ENCODE peak calls at places on chromosomes 3 and 15, in nine cellular contexts. K is OCI-LY7, Q is AG04450, F is ovary, J is breast epithelium, C is tibial artery, H is cardiac muscle cell, T is kidney, M is left lung. L is an unnamed sample.

GRCh38 chr3:186381424-186382216 is 19.6 kb upstream of the DGKG start:
- DNase-seq in K (no peak), Q (no peak), F (no peak), J (no peak), C (no peak), H (no peak), T (no peak), M (no peak), L (no peak)

GRCh38 chr15:93587046-93587445 is 498.0 kb upstream of the RGMA start:
- DNase-seq in K (no peak), Q (no peak), F (no peak), J (no peak), C (no peak), H (no peak), T (no peak), M (no peak), L (no peak)

GRCh38 chr3:187673012-187673411 is 2.8 kb upstream of the SST start:
- DNase-seq in K (no peak), Q (no peak), F (no peak), J (no peak), C (no peak), H (no peak), T (no peak), M (no peak), L (no peak)

GRCh38 chr3:101850327-101851048 is 1.2 kb downstream of the NFKBIZ start:
- DNase-seq in K (peak; percentile 69), Q (no peak), F (no peak), J (no peak), C (no peak), H (no peak), T (no peak), M (no peak), L (no peak)

GRCh38 chr3:90010341-90010740 is 902.9 kb downstream of the EPHA3 start:
- DNase-seq in K (no peak), Q (no peak), F (no peak), J (no peak), C (no peak), H (peak; percentile 76), T (no peak), M (no peak), L (no peak)

GRCh38 chr3:107897471-107898180 is 193.2 kb downstream of the CD47 start:
- DNase-seq in K (no peak), Q (no peak), F (no peak), J (no peak), C (no peak), H (no peak), T (no peak), M (no peak), L (no peak)

GRCh38 chr3:186315581-186316354 is 46.3 kb downstream of the DGKG start:
- DNase-seq in K (no peak), Q (no peak), F (no peak), J (no peak), C (no peak), H (no peak), T (no peak), M (no peak), L (no peak)

GRCh38 chr15:94385441-94385840 is 154.1 kb downstream of the MCTP2 start:
- DNase-seq in K (no peak), Q (no peak), F (no peak), J (no peak), C (no peak), H (no peak), T (no peak), M (no peak), L (no peak)

GRCh38 chr3:113602836-113603235 is 70.5 kb downstream of the SIDT1 start:
- DNase-seq in K (no peak), Q (no peak), F (no peak), J (no peak), C (no peak), H (no peak), T (no peak), M (no peak), L (peak; percentile 54)

GRCh38 chr3:143001034-143001368 is 369 bp upstream of the U2SURP start:
- DNase-seq in K (peak; percentile 80), Q (no peak), F (no peak), J (peak; percentile 58), C (no peak), H (no peak), T (peak; percentile 88), M (no peak), L (no peak)

GRCh38 chr15:100116416-100117190 is 225.2 kb downstream of the ADAMTS17 start:
- DNase-seq in K (peak; percentile 22), Q (no peak), F (peak; percentile 82), J (no peak), C (no peak), H (no peak), T (no peak), M (no peak), L (no peak)

GRCh38 chr3:136305879-136306278 is 55.7 kb downstream of the PCCB start:
- DNase-seq in K (peak; percentile 62), Q (peak; percentile 43), F (no peak), J (no peak), C (no peak), H (no peak), T (no peak), M (no peak), L (no peak)

GRCh38 chr15:35771878-35772442 is 226.0 kb upstream of the DPH6 start:
- DNase-seq in K (no peak), Q (no peak), F (no peak), J (no peak), C (no peak), H (no peak), T (no peak), M (no peak), L (no peak)

GRCh38 chr3:85142626-85143025 is 183.8 kb downstream of the CADM2 start:
- DNase-seq in K (no peak), Q (no peak), F (no peak), J (no peak), C (no peak), H (no peak), T (no peak), M (no peak), L (no peak)

GRCh38 chr3:33062814-33063346 is 34.1 kb downstream of the GLB1 start:
- DNase-seq in K (no peak), Q (no peak), F (no peak), J (no peak), C (no peak), H (no peak), T (no peak), M (no peak), L (peak; percentile 51)

GRCh38 chr3:179027326-179027900 is 44.2 kb downstream of the ZMAT3 start:
- DNase-seq in K (no peak), Q (no peak), F (no peak), J (no peak), C (no peak), H (no peak), T (no peak), M (no peak), L (no peak)

DNA sequence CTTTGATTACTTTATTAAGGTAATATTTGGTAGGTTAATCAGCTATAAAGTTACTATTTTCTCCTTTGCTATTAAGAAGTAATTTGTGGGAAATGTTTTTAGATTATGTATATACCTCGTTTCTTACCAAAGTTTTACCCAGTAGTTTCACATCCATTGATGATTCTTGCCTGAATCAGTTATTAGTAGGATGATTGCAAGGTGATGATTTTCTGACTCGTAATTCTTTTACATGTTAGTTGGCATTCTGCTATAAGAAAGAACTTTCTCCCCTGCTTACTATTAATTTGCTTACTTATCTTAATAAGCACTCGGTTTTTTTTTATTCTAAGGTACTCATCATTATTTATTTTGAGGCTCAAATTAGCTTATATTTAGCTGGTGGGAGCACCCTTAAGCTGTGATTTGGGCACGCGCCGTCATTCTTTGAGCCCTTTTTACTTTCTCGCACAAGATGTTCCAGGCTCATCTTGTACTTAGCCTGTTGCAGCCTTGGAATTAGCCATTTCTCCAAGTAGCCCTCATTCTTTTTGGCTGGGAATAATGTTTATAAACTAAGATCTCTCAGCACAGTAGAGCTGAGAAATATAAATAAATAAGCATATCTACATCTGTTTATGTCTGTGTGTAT is 15.3 kb downstream of the USP3 start:
- DNase-seq in K (no peak), Q (no peak), F (no peak), J (no peak), C (no peak), H (no peak), T (no peak), M (no peak), L (no peak)
- H3K27ac ChIP-seq in K (no peak overlapping the region), Q (no peak overlapping the region), F (no peak overlapping the region), J (no peak overlapping the region), C (no peak overlapping the region), H (no peak overlapping the region), T (no peak overlapping the region), M (no peak overlapping the region), L (no peak overlapping the region)

DNA sequence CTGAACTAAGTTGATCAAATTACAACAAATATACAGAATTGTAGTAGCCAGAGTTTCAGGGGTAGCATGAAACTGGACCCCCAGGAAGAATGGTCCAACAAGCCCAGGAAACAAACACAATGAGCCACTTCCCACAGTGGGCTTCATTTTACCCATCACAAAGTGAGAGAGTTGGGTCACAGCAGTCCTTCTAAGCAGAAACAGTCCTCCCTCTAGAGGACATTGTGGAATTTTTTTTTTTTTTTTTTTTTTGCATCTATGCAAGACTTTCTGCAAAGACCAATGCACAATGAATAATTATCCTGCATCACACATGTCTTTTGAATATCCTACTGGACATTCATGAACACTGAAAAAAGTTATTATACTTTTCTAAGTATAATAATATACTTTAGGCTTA is 73.8 kb upstream of the ATP13A5 start:
- DNase-seq in K (no peak), Q (no peak), F (no peak), J (no peak), C (no peak), H (peak; percentile 18), T (no peak), M (no peak), L (no peak)
- TF ChIP-seq CTCF in K (peak; percentile 40), Q (peak; percentile 19), F (no peak), J (no peak), C (no peak), H (no peak), T (peak; percentile 8), M (no peak), L (no peak)

DNA sequence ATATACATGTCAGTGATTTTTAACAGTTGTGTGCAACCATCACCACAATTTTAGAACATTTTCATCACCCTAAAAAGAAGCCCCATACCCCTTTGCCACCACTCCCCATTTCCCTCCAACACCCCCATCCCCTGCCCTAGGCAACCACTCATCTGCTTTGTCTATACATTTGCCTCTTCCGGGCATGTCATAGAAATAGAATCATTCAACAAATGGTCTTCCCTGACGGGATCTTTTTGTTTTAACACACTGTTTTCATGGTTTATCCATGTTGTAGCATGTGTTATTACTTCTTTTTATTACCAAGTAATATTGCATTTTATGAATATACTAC is 4.0 kb downstream of the VILL start:
- DNase-seq in K (peak; percentile 35), Q (no peak), F (no peak), J (no peak), C (no peak), H (no peak), T (no peak), M (no peak), L (no peak)
- H3K4me3 ChIP-seq in K (peak overlapping the region; percentile 78), Q (peak overlapping the region; percentile 67), F (peak overlapping the region; percentile 60), J (peak overlapping the region; percentile 68), C (peak overlapping the region; percentile 60), H (no peak overlapping the region), T (peak overlapping the region; percentile 72), M (peak overlapping the region; percentile 48), L (peak overlapping the region; percentile 70)

DNA sequence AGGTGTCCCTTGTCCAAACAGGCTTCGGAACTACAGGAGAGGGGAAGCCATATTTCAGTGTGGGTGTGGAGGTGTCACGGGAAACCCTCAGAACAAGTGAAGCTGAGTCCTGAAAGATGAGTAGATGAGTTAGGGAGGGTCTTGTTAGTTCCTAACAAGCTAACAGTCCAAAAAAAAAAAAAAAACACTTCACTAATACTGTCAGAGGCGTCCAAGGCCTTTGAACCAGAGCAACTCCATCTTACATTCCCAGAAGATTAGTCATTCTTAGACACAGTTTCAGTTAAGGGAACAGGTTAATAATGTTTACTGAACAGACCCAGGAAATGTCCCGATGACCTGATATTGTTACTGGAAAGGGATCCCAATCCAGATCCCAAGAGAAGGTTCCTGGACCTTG is 7.0 kb upstream of the ATP8B4 start:
- DNase-seq in K (no peak), Q (no peak), F (no peak), J (no peak), C (no peak), H (no peak), T (no peak), M (no peak), L (no peak)
- H3K27ac ChIP-seq in K (no peak overlapping the region), Q (no peak overlapping the region), F (no peak overlapping the region), J (no peak overlapping the region), C (no peak overlapping the region), H (no peak overlapping the region), T (no peak overlapping the region), M (no peak overlapping the region), L (no peak overlapping the region)

L was measured in dorsolateral prefrontal cortex.